ENCODE peak calls at places on chromosomes 13 and 19, in four cellular contexts. C is GM12864, E is HFF-Myc, T is hepatocyte. I is an unnamed sample.

GRCh38 chr13:31807090-31807541 is 67.8 kb downstream of the RXFP2 start:
- DNase-seq in C (no peak), T (no peak), E (no peak), I (no peak)

GRCh38 chr19:28296506-28296905 is 916.4 kb downstream of the UQCRFS1 start:
- DNase-seq in C (no peak), T (no peak), E (peak), I (no peak)

GRCh38 chr19:8148410-8149231 is 771 bp downstream of the FBN3 start:
- DNase-seq in E (no peak), C (no peak), T (peak), I (no peak)

GRCh38 chr13:40653558-40654318 is 12.7 kb downstream of the FOXO1 start:
- DNase-seq in C (no peak), T (no peak), E (no peak), I (no peak)

GRCh38 chr13:21009036-21009435 is 52.4 kb downstream of the LATS2 start:
- DNase-seq in C (no peak), T (no peak), E (no peak), I (no peak)

GRCh38 chr13:23928985-23929384 is 31.7 kb upstream of the C1QTNF9B start:
- DNase-seq in E (peak), C (no peak), T (no peak), I (no peak)

GRCh38 chr13:46126074-46126473 is 21.2 kb upstream of the CPB2 start:
- DNase-seq in T (no peak), C (no peak), E (no peak), I (no peak)

GRCh38 chr19:52415711-52416110 is 13.2 kb upstream of the ZNF534 start:
- DNase-seq in T (no peak), E (no peak), C (no peak), I (no peak)

GRCh38 chr13:39918837-39919236 is 263.4 kb downstream of the COG6 start:
- DNase-seq in C (no peak), E (no peak), T (no peak), I (no peak)

GRCh38 chr19:49458567-49458903 is 5.5 kb downstream of the ALDH16A1 start:
- DNase-seq in E (no peak), C (no peak), T (no peak), I (no peak)

GRCh38 chr13:102974574-102975195 is 91.5 kb downstream of the SLC10A2 start:
- DNase-seq in C (no peak), E (no peak), T (no peak), I (no peak)

GRCh38 chr19:23527797-23528196 is 132.5 kb upstream of the ZNF91 start:
- DNase-seq in E (no peak), T (no peak), C (no peak), I (no peak)

GRCh38 chr13:85528578-85529215 is 270.5 kb downstream of the SLITRK6 start:
- DNase-seq in E (peak), T (no peak), C (no peak), I (no peak)

GRCh38 chr19:39160523-39160861 is 34.9 kb downstream of the PAK4 start:
- DNase-seq in E (no peak), T (peak), C (no peak), I (peak)

GRCh38 chr19:22619932-22620331 is 14.2 kb upstream of the ZNF492 start:
- DNase-seq in C (no peak), T (no peak), E (no peak), I (no peak)

GRCh38 chr19:56956503-56957226 is 116.1 kb upstream of the PEG3 start:
- DNase-seq in T (no peak), E (no peak), C (no peak), I (no peak)

GRCh38 chr13:113770441-113770840 is 11.4 kb downstream of the TMEM255B start:
- DNase-seq in T (no peak), E (no peak), C (no peak), I (no peak)

GRCh38 chr19:54420383-54421168 is 5.3 kb downstream of the TTYH1 start:
- DNase-seq in E (no peak), T (peak), C (no peak), I (peak)

GRCh38 chr13:85261757-85262346 is 537.4 kb downstream of the SLITRK6 start:
- DNase-seq in E (no peak), T (peak), C (no peak), I (no peak)

GRCh38 chr19:46218160-46218559 is 11.4 kb upstream of the IGFL1 start:
- DNase-seq in T (peak), C (no peak), E (peak), I (peak)

GRCh38 chr13:44440046-44440608 is 66.5 kb downstream of the SERP2 start:
- DNase-seq in E (no peak), T (no peak), C (no peak), I (no peak)

GRCh38 chr19:11849264-11849615 is 714 bp downstream of the ZNF439 start:
- DNase-seq in C (peak), E (no peak), T (no peak), I (peak)

GRCh38 chr19:34399886-34400285 is 4.3 kb upstream of the PDCD2L start:
- DNase-seq in T (no peak), C (no peak), E (no peak), I (peak)

GRCh38 chr19:55369651-55370304 is 485 bp downstream of the IL11 start:
- DNase-seq in C (no peak), T (peak), E (no peak), I (peak)

GRCh38 chr13:73140804-73141203 is 82.0 kb downstream of the KLF5 start:
- DNase-seq in T (no peak), C (no peak), E (no peak), I (no peak)

GRCh38 chr19:48745208-48745995 is 1.3 kb downstream of the IZUMO1 start:
- DNase-seq in E (no peak), C (no peak), T (peak), I (peak)

GRCh38 chr13:95497307-95497943 is 55.1 kb upstream of the CLDN10 start:
- DNase-seq in T (no peak), E (no peak), C (no peak), I (no peak)

GRCh38 chr19:41420101-41420880 is 6.9 kb downstream of the B3GNT8 start:
- DNase-seq in T (no peak), C (no peak), E (no peak), I (no peak)

GRCh38 chr13:44249439-44249838 is 124.2 kb upstream of the SERP2 start:
- DNase-seq in E (peak), T (peak), C (no peak), I (peak)

GRCh38 chr13:75145926-75146325 is 336.0 kb downstream of the TBC1D4 start:
- DNase-seq in C (no peak), E (peak), T (no peak), I (no peak)

GRCh38 chr13:73837147-73837546 is 297.1 kb downstream of the KLF12 start:
- DNase-seq in T (no peak), E (no peak), C (no peak), I (no peak)

GRCh38 chr19:5680083-5680436 is 256 bp downstream of the MICOS13 start:
- DNase-seq in E (no peak), T (peak), C (no peak), I (no peak)

GRCh38 chr19:30167976-30168635 is 204.1 kb upstream of the ZNF536 start:
- DNase-seq in T (no peak), E (no peak), C (no peak), I (no peak)

GRCh38 chr13:75931116-75931515 is 295.0 kb downstream of the LMO7 start:
- DNase-seq in E (no peak), T (no peak), C (no peak), I (no peak)

GRCh38 chr13:112588490-112589297 is 741 bp upstream of the TUBGCP3 start:
- DNase-seq in T (no peak), E (no peak), C (no peak), I (no peak)

GRCh38 chr13:74243637-74244526 is 109.7 kb upstream of the KLF12 start:
- DNase-seq in T (no peak), C (no peak), E (no peak), I (no peak)

GRCh38 chr19:41930926-41931592 is 2.8 kb upstream of the ERFL start:
- DNase-seq in E (no peak), C (no peak), T (no peak), I (no peak)

GRCh38 chr13:114110091-114110829 is 22.2 kb downstream of the RASA3 start:
- DNase-seq in E (no peak), C (no peak), T (no peak), I (no peak)

GRCh38 chr13:94305463-94305862 is 174.0 kb downstream of the DCT start:
- DNase-seq in T (no peak), C (no peak), E (peak), I (no peak)

GRCh38 chr19:461664-462551 is 1.1 kb upstream of the SHC2 start:
- DNase-seq in E (no peak), T (peak), C (no peak), I (peak)

GRCh38 chr19:13156968-13157882 is 7.0 kb downstream of the IER2 start:
- DNase-seq in T (no peak), C (no peak), E (no peak), I (no peak)
- H3K4me3 ChIP-seq in T (no peak), C (peak), E (no peak), I (no peak)

GRCh38 chr19:3622224-3622623 is 4.4 kb downstream of the CACTIN start:
- DNase-seq in E (no peak), T (no peak), C (no peak), I (no peak)
- TF ChIP-seq CTCF in E (no peak), T (no peak), C (no peak), I (no peak)

DNA sequence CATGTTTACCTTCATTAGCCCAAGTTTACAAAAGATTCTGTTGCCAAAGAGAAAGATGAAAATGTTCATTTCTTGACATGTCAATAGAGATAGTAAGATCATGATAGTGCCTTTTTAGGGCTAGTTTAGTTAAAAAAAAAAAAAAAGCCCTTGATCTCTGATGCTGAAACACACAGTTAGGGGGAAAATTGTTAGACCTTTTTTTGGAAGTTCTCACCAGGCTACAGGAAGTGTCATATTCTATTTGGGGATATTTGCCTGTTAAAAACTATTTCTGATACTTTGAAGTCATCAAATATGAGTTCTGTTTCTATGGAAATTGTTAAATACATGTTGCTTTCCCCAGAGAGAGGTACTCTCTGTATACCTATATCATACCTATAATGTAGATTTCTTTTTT is 21.6 kb downstream of the SLAIN1 start:
- DNase-seq in E (no peak), C (no peak), T (no peak), I (no peak)
- H3K4me3 ChIP-seq in E (no peak), C (no peak), T (no peak), I (no peak)

GRCh38 chr19:45079911-45080469 is 930 bp downstream of the GEMIN7 start:
- DNase-seq in E (no peak), C (no peak), T (no peak), I (no peak)

GRCh38 chr19:45082170-45082569 is 3.1 kb downstream of the GEMIN7 start:
- DNase-seq in C (no peak), T (no peak), E (no peak), I (no peak)

GRCh38 chr19:45078390-45079062 is 534 bp upstream of the GEMIN7 start:
- DNase-seq in E (no peak), T (no peak), C (no peak), I (no peak)

GRCh38 chr19:45076851-45077730 is 813 bp upstream of the ZNF296 start:
- DNase-seq in E (no peak), C (no peak), T (no peak), I (no peak)

GRCh38 chr19:45079063-45079910 is at the start of gene GEMIN7:
- DNase-seq in E (no peak), T (peak), C (no peak), I (peak)
- TF ChIP-seq CTCF in E (no peak), T (no peak), C (peak), I (no peak)

DNA sequence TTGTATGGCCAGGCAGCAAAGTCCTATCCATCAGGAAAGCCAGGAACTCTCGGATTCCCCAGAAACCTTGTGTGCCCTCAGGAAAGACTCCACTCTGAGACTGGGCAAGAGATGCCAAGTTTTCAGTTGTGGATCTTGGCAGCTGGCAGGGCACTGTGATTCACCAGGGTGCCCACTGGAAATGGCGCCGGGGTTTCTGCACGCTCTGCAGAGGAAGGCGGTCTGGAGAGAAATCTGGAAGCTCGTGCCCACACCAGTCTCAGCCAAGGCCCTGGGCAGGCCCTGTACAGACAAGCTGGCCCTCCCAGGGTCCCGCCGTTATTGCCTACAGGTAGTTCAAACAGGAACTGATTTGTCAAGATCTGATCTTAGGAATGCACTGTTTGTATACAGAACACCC is 4.9 kb downstream of the NAPA start:
- DNase-seq in E (no peak), T (no peak), C (no peak), I (no peak)
- H3K4me3 ChIP-seq in E (no peak), T (no peak), C (no peak), I (no peak)

GRCh38 chr13:30551194-30551593 is 66.5 kb upstream of the USPL1 start:
- DNase-seq in C (no peak), E (peak), T (peak), I (no peak)
- TF ChIP-seq CTCF in C (peak), E (peak), T (peak), I (no peak)